ENCODE peak calls at places on chromosomes 2 and 18, in seven cellular contexts. K, Y, V, E, A, G and P are unnamed samples. For H3K4me1, the result is how much of the 10 kb centered on the place peaks cover.

GRCh38 chr2:192195548-192196418 is 1.1 kb upstream of the TMEFF2 start:
- DNase-seq in K (peak), Y (no peak), V (peak), E (peak), A (peak), G (no peak), P (no peak)

GRCh38 chr2:111709321-111709720 is 174.7 kb downstream of the ANAPC1 start:
- DNase-seq in K (no peak), Y (no peak), V (no peak), E (no peak), A (no peak), G (no peak), P (no peak)

GRCh38 chr2:55781542-55781941 is 87.9 kb upstream of the PNPT1 start:
- DNase-seq in K (no peak), Y (no peak), V (no peak), E (no peak), A (no peak), G (no peak), P (no peak)

GRCh38 chr18:8121942-8122480 is 487.2 kb upstream of the RAB12 start:
- DNase-seq in K (no peak), Y (no peak), V (peak), E (no peak), A (no peak), G (no peak), P (no peak)

GRCh38 chr2:117536139-117536538 is 278.4 kb upstream of the DDX18 start:
- DNase-seq in K (peak), Y (no peak), V (no peak), E (no peak), A (no peak), G (no peak), P (no peak)

GRCh38 chr2:204353823-204354222 is 191.5 kb upstream of the PARD3B start:
- DNase-seq in K (peak), Y (no peak), V (peak), E (no peak), A (no peak), G (no peak), P (no peak)

GRCh38 chr2:230690439-230690838 is 22.2 kb upstream of the CAB39 start:
- DNase-seq in K (no peak), Y (no peak), V (peak), E (peak), A (no peak), G (no peak), P (peak)

GRCh38 chr2:186903183-186903582 is 54.2 kb upstream of the ZSWIM2 start:
- DNase-seq in K (no peak), Y (no peak), V (no peak), E (no peak), A (no peak), G (no peak), P (no peak)

GRCh38 chr18:46480187-46480586 is 176.8 kb downstream of the LOXHD1 start:
- DNase-seq in K (no peak), Y (no peak), V (no peak), E (no peak), A (no peak), G (no peak), P (no peak)

GRCh38 chr2:241130316-241130715 is 19.0 kb downstream of the PASK start:
- DNase-seq in K (no peak), Y (no peak), V (no peak), E (no peak), A (no peak), G (no peak), P (no peak)

GRCh38 chr2:223058952-223059716 is 7.1 kb downstream of the KCNE4 start:
- DNase-seq in K (no peak), Y (no peak), V (peak), E (no peak), A (no peak), G (no peak), P (no peak)

GRCh38 chr2:119475225-119475856 is 43.7 kb downstream of the TMEM37 start:
- DNase-seq in K (peak), Y (peak), V (no peak), E (peak), A (no peak), G (no peak), P (no peak)
- TF ChIP-seq CTCF in K (no peak), Y (no peak), V (no peak), E (peak), A (no peak), G (no peak), P (no peak)

GRCh38 chr2:159744363-159744762 is 32.1 kb downstream of the MARCHF7 start:
- DNase-seq in K (peak), Y (peak), V (peak), E (no peak), A (no peak), G (no peak), P (no peak)
- H3K4me1 ChIP-seq in K (under half), Y (under half), V (under half), E (half or more), A (under half), G (under half), P (under half)

DNA sequence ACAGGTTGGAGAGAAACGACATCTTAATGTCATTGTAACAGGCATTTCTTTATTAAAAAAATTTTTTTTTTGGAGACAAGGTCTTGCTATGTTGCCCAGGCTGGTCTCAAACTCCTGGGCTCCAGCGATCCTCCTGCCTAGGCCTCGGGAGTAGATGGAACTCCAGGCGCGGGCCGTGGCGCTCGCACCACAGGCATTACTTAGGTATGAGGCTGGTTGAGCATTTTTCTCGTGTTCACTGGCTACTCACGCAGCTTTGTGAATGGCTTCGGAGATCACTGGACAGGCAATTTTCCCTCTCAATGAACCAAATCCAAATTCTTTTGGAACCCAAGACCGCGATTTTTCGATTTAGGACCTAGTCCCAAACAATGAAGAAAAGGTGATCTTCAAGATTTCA is 800 bp upstream of the TCF7L1 start:
- DNase-seq in K (no peak), Y (peak), V (peak), E (peak), A (no peak), G (no peak), P (no peak)
- H3K27ac ChIP-seq in K (no peak), Y (peak), V (no peak), E (peak), A (no peak), G (peak), P (no peak)

GRCh38 chr2:26770986-26771586 is 7.0 kb downstream of the SLC35F6 start:
- DNase-seq in K (no peak), Y (peak), V (peak), E (peak), A (no peak), G (peak), P (peak)
- TF ChIP-seq CTCF in K (peak), Y (no peak), V (peak), E (peak), A (no peak), G (no peak), P (no peak)